ENCODE peak calls at places on chromosomes 3 and 15, in eight cellular contexts. One of them, this sample, is unnamed.

GRCh38 chr3:119494597-119494996 is 3.8 kb upstream of the TIMMDC1 start:
- DNase-seq in upper lobe of right lung: no peak
- DNase-seq in CD8-positive, alpha-beta T cell: no peak
- DNase-seq in T47D: no peak
- DNase-seq in amniotic epithelial cell: no peak
- DNase-seq in brain microvascular endothelial cell: no peak
- DNase-seq in stimulated activated CD4-positive, alpha-beta T cell treated with anti-CD3 and anti-CD28 coated beads, Interleukin-15, amount 100 ng/mL, for 1 hour: no peak
- DNase-seq in cardiac muscle cell: no peak
- DNase-seq in this sample: no peak

GRCh38 chr15:100113351-100114075 is 228.3 kb downstream of the ADAMTS17 start:
- DNase-seq in upper lobe of right lung: peak
- DNase-seq in CD8-positive, alpha-beta T cell: no peak
- DNase-seq in T47D: no peak
- DNase-seq in amniotic epithelial cell: no peak
- DNase-seq in brain microvascular endothelial cell: no peak
- DNase-seq in stimulated activated CD4-positive, alpha-beta T cell treated with anti-CD3 and anti-CD28 coated beads, Interleukin-15, amount 100 ng/mL, for 1 hour: no peak
- DNase-seq in cardiac muscle cell: no peak
- DNase-seq in this sample: no peak

GRCh38 chr3:10173926-10174435 is 9.3 kb downstream of the IRAK2 start:
- DNase-seq in upper lobe of right lung: peak
- DNase-seq in CD8-positive, alpha-beta T cell: no peak
- DNase-seq in T47D: no peak
- DNase-seq in amniotic epithelial cell: peak
- DNase-seq in brain microvascular endothelial cell: peak
- DNase-seq in stimulated activated CD4-positive, alpha-beta T cell treated with anti-CD3 and anti-CD28 coated beads, Interleukin-15, amount 100 ng/mL, for 1 hour: no peak
- DNase-seq in cardiac muscle cell: peak
- DNase-seq in this sample: peak

GRCh38 chr15:65583701-65584100 is 27.2 kb downstream of the INTS14 start:
- DNase-seq in upper lobe of right lung: no peak
- DNase-seq in CD8-positive, alpha-beta T cell: peak
- DNase-seq in T47D: no peak
- DNase-seq in amniotic epithelial cell: peak
- DNase-seq in brain microvascular endothelial cell: peak
- DNase-seq in stimulated activated CD4-positive, alpha-beta T cell treated with anti-CD3 and anti-CD28 coated beads, Interleukin-15, amount 100 ng/mL, for 1 hour: no peak
- DNase-seq in cardiac muscle cell: peak
- DNase-seq in this sample: peak

GRCh38 chr3:10280177-10280529 is 12.6 kb downstream of the GHRL start:
- DNase-seq in upper lobe of right lung: peak
- DNase-seq in CD8-positive, alpha-beta T cell: no peak
- DNase-seq in T47D: no peak
- DNase-seq in amniotic epithelial cell: peak
- DNase-seq in brain microvascular endothelial cell: no peak
- DNase-seq in stimulated activated CD4-positive, alpha-beta T cell treated with anti-CD3 and anti-CD28 coated beads, Interleukin-15, amount 100 ng/mL, for 1 hour: no peak
- DNase-seq in cardiac muscle cell: no peak
- DNase-seq in this sample: no peak

GRCh38 chr15:72013703-72014102 is 104.2 kb downstream of the MYO9A start:
- DNase-seq in upper lobe of right lung: no peak
- DNase-seq in CD8-positive, alpha-beta T cell: no peak
- DNase-seq in T47D: no peak
- DNase-seq in amniotic epithelial cell: no peak
- DNase-seq in brain microvascular endothelial cell: no peak
- DNase-seq in stimulated activated CD4-positive, alpha-beta T cell treated with anti-CD3 and anti-CD28 coated beads, Interleukin-15, amount 100 ng/mL, for 1 hour: no peak
- DNase-seq in cardiac muscle cell: no peak
- DNase-seq in this sample: no peak

GRCh38 chr3:146217324-146217723 is 33.6 kb downstream of the PLSCR4 start:
- DNase-seq in upper lobe of right lung: no peak
- DNase-seq in CD8-positive, alpha-beta T cell: no peak
- DNase-seq in T47D: no peak
- DNase-seq in amniotic epithelial cell: no peak
- DNase-seq in brain microvascular endothelial cell: no peak
- DNase-seq in stimulated activated CD4-positive, alpha-beta T cell treated with anti-CD3 and anti-CD28 coated beads, Interleukin-15, amount 100 ng/mL, for 1 hour: no peak
- DNase-seq in cardiac muscle cell: no peak
- DNase-seq in this sample: no peak

GRCh38 chr3:88957751-88958452 is 149.5 kb upstream of the EPHA3 start:
- DNase-seq in upper lobe of right lung: no peak
- DNase-seq in CD8-positive, alpha-beta T cell: no peak
- DNase-seq in T47D: no peak
- DNase-seq in amniotic epithelial cell: peak
- DNase-seq in brain microvascular endothelial cell: peak
- DNase-seq in stimulated activated CD4-positive, alpha-beta T cell treated with anti-CD3 and anti-CD28 coated beads, Interleukin-15, amount 100 ng/mL, for 1 hour: no peak
- DNase-seq in cardiac muscle cell: peak
- DNase-seq in this sample: no peak

GRCh38 chr15:90871716-90872480 is 3.5 kb downstream of the FURIN start:
- DNase-seq in upper lobe of right lung: no peak
- DNase-seq in CD8-positive, alpha-beta T cell: no peak
- DNase-seq in T47D: no peak
- DNase-seq in amniotic epithelial cell: no peak
- DNase-seq in brain microvascular endothelial cell: no peak
- DNase-seq in stimulated activated CD4-positive, alpha-beta T cell treated with anti-CD3 and anti-CD28 coated beads, Interleukin-15, amount 100 ng/mL, for 1 hour: peak
- DNase-seq in cardiac muscle cell: no peak
- DNase-seq in this sample: peak

GRCh38 chr3:64612082-64612860 is 75.5 kb downstream of the ADAMTS9 start:
- DNase-seq in upper lobe of right lung: no peak
- DNase-seq in CD8-positive, alpha-beta T cell: no peak
- DNase-seq in T47D: no peak
- DNase-seq in amniotic epithelial cell: peak
- DNase-seq in brain microvascular endothelial cell: peak
- DNase-seq in stimulated activated CD4-positive, alpha-beta T cell treated with anti-CD3 and anti-CD28 coated beads, Interleukin-15, amount 100 ng/mL, for 1 hour: no peak
- DNase-seq in cardiac muscle cell: peak
- DNase-seq in this sample: peak

GRCh38 chr3:354433-354832 is 157.9 kb downstream of the CHL1 start:
- DNase-seq in upper lobe of right lung: no peak
- DNase-seq in CD8-positive, alpha-beta T cell: no peak
- DNase-seq in T47D: peak
- DNase-seq in amniotic epithelial cell: peak
- DNase-seq in brain microvascular endothelial cell: peak
- DNase-seq in stimulated activated CD4-positive, alpha-beta T cell treated with anti-CD3 and anti-CD28 coated beads, Interleukin-15, amount 100 ng/mL, for 1 hour: no peak
- DNase-seq in cardiac muscle cell: peak
- DNase-seq in this sample: no peak

GRCh38 chr3:56076746-56077145 is 391.5 kb downstream of the ERC2 start:
- DNase-seq in upper lobe of right lung: no peak
- DNase-seq in CD8-positive, alpha-beta T cell: no peak
- DNase-seq in T47D: no peak
- DNase-seq in amniotic epithelial cell: peak
- DNase-seq in brain microvascular endothelial cell: no peak
- DNase-seq in stimulated activated CD4-positive, alpha-beta T cell treated with anti-CD3 and anti-CD28 coated beads, Interleukin-15, amount 100 ng/mL, for 1 hour: no peak
- DNase-seq in cardiac muscle cell: no peak
- DNase-seq in this sample: no peak

GRCh38 chr15:54119056-54119455 is 140.8 kb downstream of the UNC13C start:
- DNase-seq in upper lobe of right lung: no peak
- DNase-seq in CD8-positive, alpha-beta T cell: no peak
- DNase-seq in T47D: no peak
- DNase-seq in amniotic epithelial cell: no peak
- DNase-seq in brain microvascular endothelial cell: no peak
- DNase-seq in stimulated activated CD4-positive, alpha-beta T cell treated with anti-CD3 and anti-CD28 coated beads, Interleukin-15, amount 100 ng/mL, for 1 hour: no peak
- DNase-seq in cardiac muscle cell: no peak
- DNase-seq in this sample: no peak

GRCh38 chr15:60526127-60526616 is 47.2 kb upstream of the ICE2 start:
- DNase-seq in upper lobe of right lung: no peak
- DNase-seq in CD8-positive, alpha-beta T cell: peak
- DNase-seq in T47D: peak
- DNase-seq in amniotic epithelial cell: no peak
- DNase-seq in brain microvascular endothelial cell: no peak
- DNase-seq in stimulated activated CD4-positive, alpha-beta T cell treated with anti-CD3 and anti-CD28 coated beads, Interleukin-15, amount 100 ng/mL, for 1 hour: no peak
- DNase-seq in cardiac muscle cell: no peak
- DNase-seq in this sample: no peak

GRCh38 chr15:67142142-67143092 is 77.0 kb downstream of the SMAD3 start:
- DNase-seq in upper lobe of right lung: no peak
- DNase-seq in CD8-positive, alpha-beta T cell: no peak
- DNase-seq in T47D: no peak
- DNase-seq in amniotic epithelial cell: peak
- DNase-seq in brain microvascular endothelial cell: peak
- DNase-seq in stimulated activated CD4-positive, alpha-beta T cell treated with anti-CD3 and anti-CD28 coated beads, Interleukin-15, amount 100 ng/mL, for 1 hour: no peak
- DNase-seq in cardiac muscle cell: peak
- DNase-seq in this sample: no peak

GRCh38 chr3:111763101-111763500 is 96.0 kb upstream of the PHLDB2 start:
- DNase-seq in upper lobe of right lung: no peak
- DNase-seq in CD8-positive, alpha-beta T cell: no peak
- DNase-seq in T47D: no peak
- DNase-seq in amniotic epithelial cell: no peak
- DNase-seq in brain microvascular endothelial cell: no peak
- DNase-seq in stimulated activated CD4-positive, alpha-beta T cell treated with anti-CD3 and anti-CD28 coated beads, Interleukin-15, amount 100 ng/mL, for 1 hour: no peak
- DNase-seq in cardiac muscle cell: no peak
- DNase-seq in this sample: no peak

GRCh38 chr3:187259171-187259570 is 32.4 kb downstream of the MASP1 start:
- DNase-seq in upper lobe of right lung: no peak
- DNase-seq in CD8-positive, alpha-beta T cell: no peak
- DNase-seq in T47D: no peak
- DNase-seq in amniotic epithelial cell: no peak
- DNase-seq in brain microvascular endothelial cell: no peak
- DNase-seq in stimulated activated CD4-positive, alpha-beta T cell treated with anti-CD3 and anti-CD28 coated beads, Interleukin-15, amount 100 ng/mL, for 1 hour: no peak
- DNase-seq in cardiac muscle cell: no peak
- DNase-seq in this sample: no peak

GRCh38 chr15:96409231-96410138 is 79.0 kb downstream of the NR2F2 start:
- DNase-seq in upper lobe of right lung: no peak
- DNase-seq in CD8-positive, alpha-beta T cell: no peak
- DNase-seq in T47D: no peak
- DNase-seq in amniotic epithelial cell: no peak
- DNase-seq in brain microvascular endothelial cell: peak
- DNase-seq in stimulated activated CD4-positive, alpha-beta T cell treated with anti-CD3 and anti-CD28 coated beads, Interleukin-15, amount 100 ng/mL, for 1 hour: no peak
- DNase-seq in cardiac muscle cell: peak
- DNase-seq in this sample: no peak

GRCh38 chr3:173977747-173978146 is 580.2 kb downstream of the NLGN1 start:
- DNase-seq in upper lobe of right lung: no peak
- DNase-seq in CD8-positive, alpha-beta T cell: no peak
- DNase-seq in T47D: no peak
- DNase-seq in amniotic epithelial cell: peak
- DNase-seq in brain microvascular endothelial cell: peak
- DNase-seq in stimulated activated CD4-positive, alpha-beta T cell treated with anti-CD3 and anti-CD28 coated beads, Interleukin-15, amount 100 ng/mL, for 1 hour: no peak
- DNase-seq in cardiac muscle cell: no peak
- DNase-seq in this sample: no peak

GRCh38 chr3:108899530-108899929 is 54.1 kb downstream of the GUCA1C start:
- DNase-seq in upper lobe of right lung: no peak
- DNase-seq in CD8-positive, alpha-beta T cell: no peak
- DNase-seq in T47D: no peak
- DNase-seq in amniotic epithelial cell: no peak
- DNase-seq in brain microvascular endothelial cell: no peak
- DNase-seq in stimulated activated CD4-positive, alpha-beta T cell treated with anti-CD3 and anti-CD28 coated beads, Interleukin-15, amount 100 ng/mL, for 1 hour: no peak
- DNase-seq in cardiac muscle cell: no peak
- DNase-seq in this sample: no peak

GRCh38 chr3:178146406-178146831 is 389.8 kb upstream of the KCNMB2 start:
- DNase-seq in upper lobe of right lung: no peak
- DNase-seq in CD8-positive, alpha-beta T cell: no peak
- DNase-seq in T47D: peak
- DNase-seq in amniotic epithelial cell: peak
- DNase-seq in brain microvascular endothelial cell: no peak
- DNase-seq in stimulated activated CD4-positive, alpha-beta T cell treated with anti-CD3 and anti-CD28 coated beads, Interleukin-15, amount 100 ng/mL, for 1 hour: no peak
- DNase-seq in cardiac muscle cell: no peak
- DNase-seq in this sample: peak

GRCh38 chr3:197533396-197534347 is 22.1 kb downstream of the BDH1 start:
- DNase-seq in upper lobe of right lung: no peak
- DNase-seq in CD8-positive, alpha-beta T cell: no peak
- DNase-seq in T47D: peak
- DNase-seq in amniotic epithelial cell: peak
- DNase-seq in brain microvascular endothelial cell: no peak
- DNase-seq in stimulated activated CD4-positive, alpha-beta T cell treated with anti-CD3 and anti-CD28 coated beads, Interleukin-15, amount 100 ng/mL, for 1 hour: no peak
- DNase-seq in cardiac muscle cell: peak
- DNase-seq in this sample: no peak

This sample was measured in SJCRH30.